ENCODE peak calls at places on chromosomes 13 and 19, in six cellular contexts. G is PC-3, V is HCT116, W is GM23248, U is SK-N-SH, E is OCI-LY7. N is an unnamed sample. For H3K9me3, the result is how much of the 10 kb centered on the place peaks cover.

GRCh38 chr19:40646564-40647254 is 43.7 kb downstream of the NUMBL start:
- DNase-seq in G (peak), W (peak), U (no peak), V (no peak), E (no peak), N (no peak)

GRCh38 chr19:456547-457110 is 4.2 kb downstream of the SHC2 start:
- DNase-seq in V (no peak), E (no peak), U (no peak), G (no peak), W (no peak), N (no peak)

GRCh38 chr19:14563989-14564650 is 7.7 kb downstream of the NDUFB7 start:
- DNase-seq in G (peak), U (peak), V (peak), W (peak), E (peak), N (peak)

GRCh38 chr19:40217027-40217810 is 965 bp downstream of the TTC9B start:
- DNase-seq in U (peak), G (peak), V (peak), E (peak), W (peak), N (peak)

GRCh38 chr19:3577741-3578344 is 5.1 kb downstream of the HMG20B start:
- DNase-seq in E (no peak), G (no peak), W (no peak), V (no peak), U (peak), N (peak)

GRCh38 chr13:32001392-32001768 is 30.2 kb upstream of the FRY start:
- DNase-seq in U (peak), V (peak), E (peak), W (peak), G (peak), N (peak)

GRCh38 chr19:18278521-18279265 is 2.7 kb downstream of the JUND start:
- DNase-seq in W (peak), U (no peak), G (no peak), E (peak), V (no peak), N (no peak)

GRCh38 chr19:7280940-7281666 is 13.1 kb downstream of the INSR start:
- DNase-seq in E (no peak), W (no peak), V (no peak), G (no peak), U (no peak), N (no peak)

GRCh38 chr19:27851002-27851481 is 1361.9 kb downstream of the UQCRFS1 start:
- DNase-seq in G (no peak), W (no peak), E (no peak), V (no peak), U (no peak), N (no peak)

GRCh38 chr13:21069561-21070004 is 8.2 kb upstream of the LATS2 start:
- DNase-seq in U (no peak), E (no peak), W (peak), V (no peak), G (peak), N (no peak)

DNA sequence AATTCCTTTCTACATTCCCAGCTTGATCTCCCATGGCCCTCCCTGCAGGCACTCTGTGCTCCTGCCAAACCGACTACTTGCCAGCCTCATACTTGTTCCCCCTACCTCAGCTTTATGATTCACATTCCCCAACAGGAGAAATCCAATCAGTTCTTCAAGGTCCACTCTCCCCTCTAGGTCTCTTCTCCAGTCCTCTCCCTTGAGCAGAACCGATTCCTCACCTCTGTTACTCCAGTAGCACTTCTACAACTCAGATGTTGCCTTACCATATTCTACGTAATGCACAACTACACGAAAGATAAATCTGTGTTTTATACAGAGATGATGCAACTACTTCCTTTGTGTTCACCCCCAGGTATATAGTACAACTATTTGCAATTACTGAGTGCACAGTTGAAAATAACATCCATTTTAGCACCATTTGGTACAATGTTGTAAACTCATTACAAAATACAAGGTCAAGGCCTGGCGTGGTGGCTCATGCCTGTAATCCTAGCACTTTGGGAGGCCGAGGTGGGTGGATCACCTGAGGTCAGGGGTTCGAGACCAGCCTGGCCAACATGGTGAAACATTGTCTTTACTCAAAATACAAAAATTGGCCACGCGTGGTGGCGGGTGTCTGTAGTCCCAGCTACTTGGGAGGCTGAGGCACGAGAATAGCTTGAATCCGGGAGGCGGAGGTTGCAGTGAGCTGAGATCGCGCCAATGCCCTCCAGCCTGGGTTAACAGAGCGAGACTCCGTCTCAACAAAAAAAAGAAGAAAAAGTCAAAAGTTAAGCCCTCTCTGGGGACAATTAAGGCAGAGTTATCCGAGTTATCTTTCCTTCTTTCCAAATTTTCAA is 2.9 kb upstream of the WBP4 start:
- DNase-seq in U (no peak), V (no peak), E (no peak), W (no peak), G (no peak), N (no peak)
- TF ChIP-seq EZH2phosphoT487 in U (no peak), V (no peak), E (no peak), W (no peak), G (no peak), N (no peak)

DNA sequence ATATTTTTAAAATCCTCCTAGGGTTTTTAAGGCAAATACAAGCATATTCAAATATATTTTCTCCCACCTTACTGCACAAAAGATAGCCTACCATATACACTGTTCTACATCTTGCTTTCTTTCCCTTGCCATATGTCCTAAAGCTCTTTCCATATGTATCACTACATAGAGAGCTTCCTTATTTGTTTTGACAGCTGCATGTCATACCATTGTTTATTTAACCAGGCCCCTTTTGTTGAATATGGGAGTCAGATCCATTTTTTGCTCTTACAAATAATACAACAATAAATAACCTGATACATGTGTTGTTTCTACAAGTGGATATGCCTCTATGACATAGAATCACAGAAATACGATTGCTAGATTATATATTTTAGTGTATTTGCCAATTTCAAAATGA is 32.8 kb upstream of the WDFY2 start:
- DNase-seq in V (no peak), G (no peak), U (no peak), E (no peak), W (no peak), N (no peak)
- H3K27ac ChIP-seq in V (no peak), G (no peak), U (no peak), E (no peak), W (no peak), N (no peak)

DNA sequence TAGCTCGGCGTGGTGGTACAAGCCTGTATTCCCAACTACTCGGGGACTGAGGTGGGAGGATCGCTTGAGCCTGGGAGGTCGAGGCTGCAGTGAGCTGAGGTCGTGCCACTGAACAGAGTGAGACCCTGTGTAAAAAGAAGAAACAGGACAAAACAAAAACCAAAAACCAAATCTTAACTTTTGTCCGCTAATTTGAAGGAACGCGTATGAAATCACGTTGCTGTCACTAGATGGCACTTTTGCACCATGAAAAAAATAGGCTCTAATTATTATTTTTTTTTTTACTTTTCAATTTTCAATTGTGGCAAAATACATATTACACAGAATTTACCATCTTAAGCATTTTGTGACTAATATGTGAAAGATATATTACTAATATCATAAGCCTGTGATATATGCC is 17.6 kb upstream of the ZNF835 start:
- DNase-seq in V (no peak), U (no peak), E (no peak), G (peak), W (no peak), N (no peak)
- H3K9me3 ChIP-seq in V (under half), U (under half), E (under half), G (under half), W (under half), N (under half)

DNA sequence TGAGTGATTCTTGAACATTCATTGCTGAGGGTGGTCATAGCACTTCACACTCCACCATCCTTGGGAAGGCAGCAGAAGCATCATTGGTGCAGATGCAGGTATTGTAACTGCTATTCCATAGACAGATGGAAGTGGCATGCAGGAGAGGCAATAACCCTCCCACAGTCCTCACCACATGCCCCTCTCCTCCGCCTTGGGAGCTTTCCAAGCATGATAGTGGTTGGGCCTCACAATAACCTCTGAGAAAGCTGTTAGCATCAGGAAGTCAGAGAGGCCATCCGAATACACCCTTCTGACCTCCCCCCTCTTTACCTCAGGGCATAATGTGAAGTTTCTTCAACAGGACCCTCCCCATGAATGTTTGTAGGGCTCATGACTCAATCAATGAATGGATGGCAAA is 177.9 kb downstream of the KATNAL1 start:
- DNase-seq in E (no peak), V (no peak), G (no peak), W (no peak), U (no peak), N (no peak)
- TF ChIP-seq EZH2phosphoT487 in E (no peak), V (no peak), G (no peak), W (no peak), U (no peak), N (no peak)

DNA sequence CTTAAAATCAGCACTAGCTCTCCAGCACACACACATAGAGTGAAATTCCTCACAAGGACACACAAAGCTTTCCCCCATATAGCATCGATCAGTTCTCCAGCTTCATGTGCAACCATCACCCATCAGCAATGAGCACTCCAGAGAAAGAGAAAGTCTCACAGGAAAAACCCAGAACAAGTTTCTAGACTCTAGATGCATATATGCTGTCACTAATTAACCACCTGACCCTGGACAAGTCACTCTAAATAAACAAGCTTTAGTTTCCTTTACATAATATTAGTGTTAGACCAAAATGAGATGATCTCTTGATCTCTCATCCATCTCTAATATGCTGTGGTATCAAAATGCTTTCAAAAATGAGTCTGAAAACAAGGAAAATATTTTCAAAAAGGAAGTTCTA is 81.2 kb downstream of the TBC1D4 start:
- DNase-seq in U (no peak), W (no peak), G (no peak), E (no peak), V (no peak), N (no peak)
- H3K27ac ChIP-seq in U (no peak), W (no peak), G (no peak), E (no peak), V (no peak), N (no peak)

GRCh38 chr19:9528757-9529336 is 9.6 kb downstream of the ZNF426 start:
- DNase-seq in V (no peak), W (peak), U (no peak), E (no peak), G (peak), N (no peak)
- H3K9me3 ChIP-seq in V (half or more), W (under half), U (half or more), E (under half), G (half or more), N (half or more)

GRCh38 chr19:42076375-42076944 is 494 bp downstream of the ZNF574 start:
- DNase-seq in E (peak), W (no peak), G (peak), V (no peak), U (no peak), N (no peak)
- TF ChIP-seq EZH2phosphoT487 in E (no peak), W (no peak), G (no peak), V (no peak), U (no peak), N (no peak)